ENCODE peak calls at places on chromosome 13, in seven cellular contexts. V is HT-29; S is GDM1; G is GM12865; X is IMR-90; B is activated CD4-positive, alpha-beta T cell treated with anti-CD3 and anti-CD28 coated beads for 48 hours; L is HFF-Myc. N is an unnamed sample.

GRCh38 chr13:109680930-109681329 is 105.5 kb downstream of the IRS2 start:
- DNase-seq in V (no peak), S (no peak), G (no peak), X (no peak), B (no peak), L (no peak), N (no peak)

GRCh38 chr13:100484708-100485107 is 103.9 kb downstream of the GGACT start:
- DNase-seq in V (peak), S (no peak), G (no peak), X (no peak), B (no peak), L (no peak), N (no peak)

GRCh38 chr13:44431150-44431549 is 57.5 kb downstream of the SERP2 start:
- DNase-seq in V (peak), S (no peak), G (no peak), X (no peak), B (no peak), L (no peak), N (no peak)

GRCh38 chr13:26280295-26280694 is 26.4 kb downstream of the CDK8 start:
- DNase-seq in V (no peak), S (no peak), G (no peak), X (peak), B (no peak), L (no peak), N (no peak)

GRCh38 chr13:22040810-22041364 is 370.0 kb downstream of the FGF9 start:
- DNase-seq in V (no peak), S (no peak), G (no peak), X (no peak), B (no peak), L (no peak), N (no peak)

GRCh38 chr13:106772202-106772601 is 204.3 kb upstream of the ARGLU1 start:
- DNase-seq in V (no peak), S (no peak), G (no peak), X (no peak), B (no peak), L (no peak), N (no peak)

GRCh38 chr13:43664700-43665191 is 122.0 kb downstream of the ENOX1 start:
- DNase-seq in V (no peak), S (no peak), G (peak), X (peak), B (peak), L (peak), N (no peak)

GRCh38 chr13:40495620-40496001 is 170.8 kb downstream of the FOXO1 start:
- DNase-seq in V (no peak), S (no peak), G (no peak), X (no peak), B (no peak), L (no peak), N (no peak)

GRCh38 chr13:111914241-111915103 is 152.5 kb upstream of the SOX1 start:
- DNase-seq in V (no peak), S (no peak), G (no peak), X (no peak), B (no peak), L (no peak), N (no peak)

GRCh38 chr13:45784755-45785675 is 66.5 kb downstream of the SIAH3 start:
- DNase-seq in V (no peak), S (no peak), G (no peak), X (no peak), B (no peak), L (no peak), N (no peak)

GRCh38 chr13:19605161-19605955 is 28.1 kb upstream of the MPHOSPH8 start:
- DNase-seq in V (peak), S (no peak), G (no peak), X (peak), B (no peak), L (no peak), N (no peak)

GRCh38 chr13:43905435-43906031 is 25.8 kb downstream of the LACC1 start:
- DNase-seq in V (peak), S (peak), G (peak), X (peak), B (peak), L (peak), N (peak)

GRCh38 chr13:44389856-44390255 is 16.2 kb downstream of the SERP2 start:
- DNase-seq in V (no peak), S (no peak), G (no peak), X (no peak), B (no peak), L (no peak), N (no peak)

GRCh38 chr13:113086031-113086750 is 19.4 kb upstream of the F7 start:
- DNase-seq in V (no peak), S (no peak), G (no peak), X (peak), B (no peak), L (no peak), N (no peak)

GRCh38 chr13:98829541-98829940 is 77.1 kb upstream of the SLC15A1 start:
- DNase-seq in V (no peak), S (no peak), G (no peak), X (no peak), B (no peak), L (no peak), N (no peak)

GRCh38 chr13:44021422-44021821 is 141.7 kb downstream of the LACC1 start:
- DNase-seq in V (no peak), S (no peak), G (no peak), X (no peak), B (no peak), L (no peak), N (no peak)

GRCh38 chr13:110444226-110444653 is 117.3 kb downstream of the RAB20 start:
- DNase-seq in V (peak), S (no peak), G (peak), X (peak), B (no peak), L (no peak), N (peak)

N was measured in Kasumi-1.